ENCODE peak calls at places on chromosome 1, in nine cellular contexts. X is AG04450, L is spleen, J is SK-N-SH, K is suprapubic skin, Y is stomach, E is hepatocyte, Q is psoas muscle, S is cardiac fibroblast. G is an unnamed sample.

GRCh38 chr1:58764294-58764978 is 19.4 kb downstream of the JUN start:
- DNase-seq in X (no peak), L (no peak), J (no peak), K (no peak), Y (no peak), E (no peak), Q (no peak), S (peak; percentile 73), G (no peak)

GRCh38 chr1:5883129-5884048 is 108.8 kb downstream of the NPHP4 start:
- DNase-seq in X (no peak), L (no peak), J (no peak), K (no peak), Y (no peak), E (no peak), Q (peak; percentile 23), S (no peak), G (no peak)

GRCh38 chr1:72086394-72086793 is 195.9 kb downstream of the NEGR1 start:
- DNase-seq in X (no peak), L (no peak), J (no peak), K (no peak), Y (no peak), E (no peak), Q (no peak), S (no peak), G (no peak)

GRCh38 chr1:31159869-31160611 is 79.6 kb downstream of the NKAIN1 start:
- DNase-seq in X (no peak), L (no peak), J (no peak), K (no peak), Y (no peak), E (peak; percentile 54), Q (no peak), S (no peak), G (no peak)

GRCh38 chr1:223473576-223474344 is 80.5 kb downstream of the CCDC185 start:
- DNase-seq in X (no peak), L (no peak), J (no peak), K (no peak), Y (no peak), E (no peak), Q (no peak), S (no peak), G (no peak)

GRCh38 chr1:53511933-53512806 is 53.0 kb downstream of the DMRTB1 start:
- DNase-seq in X (no peak), L (no peak), J (peak; percentile 75), K (no peak), Y (no peak), E (no peak), Q (no peak), S (peak; percentile 36), G (no peak)

GRCh38 chr1:16888806-16889178 is 7.0 kb upstream of the RNU1-2 start:
- DNase-seq in X (no peak), L (no peak), J (no peak), K (no peak), Y (no peak), E (no peak), Q (peak; percentile 62), S (peak; percentile 20), G (no peak)

GRCh38 chr1:226820935-226821718 is 49.3 kb upstream of the PSEN2 start:
- DNase-seq in X (peak; percentile 96), L (no peak), J (peak; percentile 19), K (peak; percentile 87), Y (peak; percentile 52), E (peak; percentile 85), Q (peak; percentile 91), S (peak; percentile 94), G (no peak)

GRCh38 chr1:119139393-119139792 is 1.1 kb downstream of the WARS2 start:
- DNase-seq in X (no peak), L (no peak), J (no peak), K (no peak), Y (no peak), E (peak; percentile 8), Q (no peak), S (no peak), G (no peak)

GRCh38 chr1:222950892-222951291 is 136.1 kb downstream of the DISP1 start:
- DNase-seq in X (no peak), L (no peak), J (no peak), K (no peak), Y (no peak), E (no peak), Q (no peak), S (no peak), G (no peak)

GRCh38 chr1:19096036-19096833 is 113.8 kb downstream of the UBR4 start:
- DNase-seq in X (no peak), L (no peak), J (peak; percentile 37), K (no peak), Y (peak; percentile 65), E (peak; percentile 56), Q (peak; percentile 69), S (peak; percentile 37), G (peak; percentile 28)

GRCh38 chr1:209875510-209875909 is 47.7 kb downstream of the UTP25 start:
- DNase-seq in X (no peak), L (no peak), J (no peak), K (no peak), Y (no peak), E (peak; percentile 46), Q (no peak), S (peak; percentile 75), G (no peak)
- TF ChIP-seq CTCF in X (peak; percentile 70), L (no peak), J (peak; percentile 63), K (no peak), Y (no peak), E (peak; percentile 28), Q (no peak), S (peak; percentile 60), G (peak; percentile 40)

GRCh38 chr1:247578946-247579460 is 9.2 kb upstream of the OR2G2 start:
- DNase-seq in X (no peak), L (no peak), J (no peak), K (no peak), Y (no peak), E (no peak), Q (no peak), S (no peak), G (no peak)

GRCh38 chr1:247574664-247575063 is 13.5 kb upstream of the OR2G2 start:
- DNase-seq in X (no peak), L (no peak), J (no peak), K (no peak), Y (no peak), E (no peak), Q (no peak), S (no peak), G (no peak)

GRCh38 chr1:247574236-247574635 is 13.9 kb upstream of the OR2G2 start:
- DNase-seq in X (no peak), L (no peak), J (no peak), K (no peak), Y (no peak), E (no peak), Q (no peak), S (no peak), G (no peak)

DNA sequence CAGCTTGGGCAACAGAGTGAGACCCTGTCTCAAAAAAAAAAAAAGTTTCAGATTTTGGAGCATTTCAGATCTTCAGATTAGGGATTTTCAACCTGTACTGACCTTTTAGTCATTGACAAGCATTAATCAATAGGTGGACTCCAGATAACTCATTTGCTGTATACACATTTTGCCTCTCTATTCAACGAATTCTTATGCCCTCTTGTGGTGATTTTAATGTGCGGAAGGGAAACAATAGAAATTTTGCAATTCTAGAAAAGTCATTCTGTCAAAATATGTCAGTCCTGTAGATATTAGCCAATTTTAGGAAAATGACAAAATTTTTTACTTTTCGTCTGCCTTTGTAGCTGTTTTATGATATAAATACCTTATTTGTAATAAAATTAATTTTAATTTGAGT is 11.6 kb upstream of the OR2G2 start:
- DNase-seq in X (no peak), L (no peak), J (peak; percentile 10), K (no peak), Y (no peak), E (no peak), Q (no peak), S (no peak), G (no peak)
- TF ChIP-seq CTCF in X (no peak), L (no peak), J (peak; percentile 73), K (no peak), Y (no peak), E (peak; percentile 60), Q (no peak), S (peak; percentile 30), G (peak; percentile 55)

GRCh38 chr1:42928859-42929258 is 29.8 kb downstream of the SLC2A1 start:
- DNase-seq in X (no peak), L (peak; percentile 76), J (no peak), K (no peak), Y (no peak), E (peak; percentile 3), Q (no peak), S (no peak), G (no peak)
- TF ChIP-seq CTCF in X (no peak), L (no peak), J (no peak), K (no peak), Y (no peak), E (no peak), Q (no peak), S (no peak), G (no peak)

GRCh38 chr1:170931650-170932049 is 3.7 kb upstream of the MROH9 start:
- DNase-seq in X (no peak), L (no peak), J (no peak), K (no peak), Y (no peak), E (no peak), Q (no peak), S (no peak), G (no peak)

GRCh38 chr1:170929412-170929834 is 5.9 kb upstream of the MROH9 start:
- DNase-seq in X (no peak), L (no peak), J (no peak), K (no peak), Y (no peak), E (no peak), Q (no peak), S (peak; percentile 52), G (no peak)

GRCh38 chr1:170929835-170930554 is 5.3 kb upstream of the MROH9 start:
- DNase-seq in X (peak; percentile 33), L (no peak), J (peak; percentile 49), K (no peak), Y (no peak), E (peak; percentile 63), Q (no peak), S (peak; percentile 78), G (peak; percentile 12)

GRCh38 chr1:170932236-170932635 is 3.1 kb upstream of the MROH9 start:
- DNase-seq in X (no peak), L (no peak), J (no peak), K (no peak), Y (no peak), E (no peak), Q (no peak), S (no peak), G (no peak)

DNA sequence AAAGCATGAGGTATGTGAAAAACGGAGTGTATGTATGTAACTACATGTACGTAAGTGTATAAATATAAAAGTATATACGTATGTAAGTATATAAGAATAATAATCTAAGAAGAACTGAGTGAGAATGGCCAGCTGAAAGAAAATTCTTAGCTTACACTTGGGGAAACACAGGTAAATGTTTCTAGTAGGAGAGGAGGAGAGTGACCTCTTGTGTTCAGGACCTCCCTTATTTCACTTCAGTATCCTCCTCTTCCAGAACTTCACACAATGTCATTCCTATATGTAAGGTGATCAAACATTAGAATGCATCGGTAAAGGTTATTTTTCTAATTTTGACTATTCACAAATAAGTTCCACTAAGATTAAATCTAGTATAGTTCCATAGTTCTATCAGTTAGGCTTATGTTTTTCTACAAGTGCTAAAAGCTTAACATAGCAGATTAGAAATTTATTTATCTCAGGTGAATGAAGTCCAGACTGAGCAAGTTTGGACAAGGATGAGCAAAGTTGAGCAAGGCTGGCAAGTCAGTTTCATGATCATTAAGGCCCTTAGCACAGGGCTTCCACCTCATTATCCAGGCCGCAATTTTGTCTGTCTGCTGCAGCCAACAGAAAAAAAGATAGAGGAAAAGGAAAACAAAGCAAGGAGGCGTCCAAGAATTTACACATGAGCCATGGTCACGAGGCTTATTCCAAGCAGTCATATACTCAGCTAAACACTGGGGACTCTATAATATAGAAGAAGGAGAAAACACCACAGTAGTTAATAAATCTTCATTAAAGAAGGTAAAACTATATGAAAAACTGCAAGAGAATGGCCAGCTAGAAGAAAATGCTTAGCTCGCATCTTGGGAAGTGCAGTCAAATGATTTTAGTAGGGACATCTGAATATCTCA is 7.1 kb upstream of the MROH9 start:
- DNase-seq in X (no peak), L (no peak), J (no peak), K (no peak), Y (no peak), E (peak; percentile 10), Q (no peak), S (peak; percentile 42), G (no peak)
- TF ChIP-seq CTCF in X (no peak), L (no peak), J (peak; percentile 61), K (no peak), Y (no peak), E (peak; percentile 45), Q (peak; percentile 17), S (no peak), G (peak; percentile 20)

G was measured in progenitor cell of endocrine pancreas.